ENCODE peak calls at places on chromosome 6, in four cellular contexts. I, Z, H and B are unnamed samples.

GRCh38 chr6:107564223-107564855 is 74.4 kb downstream of the SOBP start:
- DNase-seq in I (no peak), Z (no peak), H (no peak), B (no peak)

GRCh38 chr6:20024979-20025378 is 187.3 kb downstream of the MBOAT1 start:
- DNase-seq in I (no peak), Z (no peak), H (no peak), B (no peak)

GRCh38 chr6:25389501-25389900 is 110.3 kb downstream of the CARMIL1 start:
- DNase-seq in I (no peak), Z (peak; percentile 84), H (no peak), B (no peak)

GRCh38 chr6:105042648-105043047 is 85.7 kb downstream of the LIN28B start:
- DNase-seq in I (no peak), Z (no peak), H (no peak), B (no peak)

GRCh38 chr6:76697585-76697984 is 625.1 kb upstream of the IMPG1 start:
- DNase-seq in I (peak; percentile 86), Z (peak; percentile 22), H (no peak), B (no peak)

GRCh38 chr6:41197234-41197633 is 3.7 kb downstream of the TREML2 start:
- DNase-seq in I (no peak), Z (no peak), H (no peak), B (no peak)

GRCh38 chr6:150641398-150642139 is 41.9 kb downstream of the PLEKHG1 start:
- DNase-seq in I (no peak), Z (peak; percentile 8), H (no peak), B (no peak)

GRCh38 chr6:48134246-48134645 is 23.2 kb upstream of the PTCHD4 start:
- DNase-seq in I (no peak), Z (no peak), H (no peak), B (no peak)

GRCh38 chr6:22041797-22042489 is 254.9 kb downstream of the PRL start:
- DNase-seq in I (no peak), Z (peak; percentile 85), H (no peak), B (no peak)

GRCh38 chr6:19399406-19399805 is 437.8 kb upstream of the ID4 start:
- DNase-seq in I (no peak), Z (peak; percentile 57), H (peak; percentile 93), B (peak; percentile 6)

GRCh38 chr6:158496700-158497099 is 63.2 kb upstream of the TMEM181 start:
- DNase-seq in I (peak; percentile 18), Z (no peak), H (peak; percentile 53), B (no peak)

GRCh38 chr6:130320908-130321307 is 44.9 kb upstream of the TMEM200A start:
- DNase-seq in I (no peak), Z (peak; percentile 30), H (no peak), B (no peak)

GRCh38 chr6:47126647-47127339 is 84.7 kb upstream of the ADGRF1 start:
- DNase-seq in I (peak; percentile 74), Z (no peak), H (peak; percentile 37), B (peak; percentile 51)

GRCh38 chr6:140394141-140394540 is 1019.7 kb upstream of the CITED2 start:
- DNase-seq in I (no peak), Z (no peak), H (no peak), B (no peak)

GRCh38 chr6:169145991-169146501 is 107.6 kb downstream of the THBS2 start:
- DNase-seq in I (no peak), Z (peak; percentile 26), H (no peak), B (no peak)

GRCh38 chr6:166307082-166307980 is 861 bp downstream of the PRR18 start:
- DNase-seq in I (peak; percentile 64), Z (peak; percentile 39), H (peak; percentile 42), B (no peak)

GRCh38 chr6:150752409-150752808 is 113.1 kb upstream of the MTHFD1L start:
- DNase-seq in I (no peak), Z (no peak), H (no peak), B (no peak)

GRCh38 chr6:7256785-7257184 is 56.2 kb downstream of the SSR1 start:
- DNase-seq in I (no peak), Z (no peak), H (no peak), B (no peak)

GRCh38 chr6:111263837-111264236 is 176.5 kb downstream of the SLC16A10 start:
- DNase-seq in I (no peak), Z (peak; percentile 89), H (no peak), B (no peak)

GRCh38 chr6:27720607-27721580 is 191.3 kb downstream of the OR2B2 start:
- DNase-seq in I (peak; percentile 94), Z (peak; percentile 16), H (no peak), B (no peak)

GRCh38 chr6:130473886-130474285 is 108.1 kb downstream of the TMEM200A start:
- DNase-seq in I (no peak), Z (peak; percentile 94), H (no peak), B (no peak)

GRCh38 chr6:143929975-143930374 is 65.7 kb downstream of the ZC2HC1B start:
- DNase-seq in I (no peak), Z (no peak), H (no peak), B (no peak)

GRCh38 chr6:71383891-71384489 is 95.4 kb downstream of the OGFRL1 start:
- DNase-seq in I (peak; percentile 42), Z (peak; percentile 67), H (peak; percentile 19), B (no peak)

GRCh38 chr6:169970306-169970988 is 219.0 kb downstream of the ERMARD start:
- DNase-seq in I (peak; percentile 38), Z (no peak), H (no peak), B (no peak)

GRCh38 chr6:166678426-166678825 is 51.4 kb upstream of the RPS6KA2 start:
- DNase-seq in I (peak; percentile 28), Z (no peak), H (no peak), B (peak; percentile 91)

GRCh38 chr6:41286544-41287346 is at the start of gene TREM1:
- DNase-seq in I (peak; percentile 63), Z (peak; percentile 87), H (no peak), B (no peak)

GRCh38 chr6:33453361-33454008 is 891 bp upstream of the ZBTB9 start:
- DNase-seq in I (no peak), Z (peak; percentile 28), H (no peak), B (no peak)

GRCh38 chr6:170089937-170090335 is 200.9 kb downstream of the DLL1 start:
- DNase-seq in I (no peak), Z (no peak), H (no peak), B (peak; percentile 1)

GRCh38 chr6:9064156-9064555 is 628.8 kb upstream of the SLC35B3 start:
- DNase-seq in I (no peak), Z (no peak), H (no peak), B (no peak)

GRCh38 chr6:125279961-125280360 is 21.8 kb downstream of the HDDC2 start:
- DNase-seq in I (no peak), Z (no peak), H (no peak), B (no peak)

GRCh38 chr6:144460224-144461095 is 175.3 kb downstream of the UTRN start:
- DNase-seq in I (no peak), Z (no peak), H (no peak), B (no peak)

GRCh38 chr6:113971786-113972185 is 838 bp upstream of the HDAC2 start:
- DNase-seq in I (no peak), Z (peak; percentile 45), H (no peak), B (no peak)

GRCh38 chr6:334536-334935 is 42.2 kb downstream of the DUSP22 start:
- DNase-seq in I (no peak), Z (no peak), H (no peak), B (no peak)

GRCh38 chr6:141830530-141830929 is 302.2 kb upstream of the GJE1 start:
- DNase-seq in I (no peak), Z (no peak), H (no peak), B (no peak)
- H3K27ac ChIP-seq in I (no peak overlapping the region), Z (no peak overlapping the region), H (no peak overlapping the region), B (no peak overlapping the region)

GRCh38 chr6:122461885-122462284 is 9.7 kb downstream of the SERINC1 start:
- DNase-seq in I (no peak), Z (no peak), H (no peak), B (no peak)
- H3K4me1 ChIP-seq in I (peaks cover 3% of the 10 kb centered on the region), Z (no peaks in the 10 kb centered on the region), H (peaks cover 30% of the 10 kb centered on the region), B (peaks cover 61% of the 10 kb centered on the region)

GRCh38 chr6:31689249-31690110 is 8.6 kb upstream of the LY6G5C start:
- DNase-seq in I (peak; percentile 41), Z (peak; percentile 25), H (no peak), B (no peak)
- H3K27ac ChIP-seq in I (no peak overlapping the region), Z (no peak overlapping the region), H (no peak overlapping the region), B (no peak overlapping the region)

DNA sequence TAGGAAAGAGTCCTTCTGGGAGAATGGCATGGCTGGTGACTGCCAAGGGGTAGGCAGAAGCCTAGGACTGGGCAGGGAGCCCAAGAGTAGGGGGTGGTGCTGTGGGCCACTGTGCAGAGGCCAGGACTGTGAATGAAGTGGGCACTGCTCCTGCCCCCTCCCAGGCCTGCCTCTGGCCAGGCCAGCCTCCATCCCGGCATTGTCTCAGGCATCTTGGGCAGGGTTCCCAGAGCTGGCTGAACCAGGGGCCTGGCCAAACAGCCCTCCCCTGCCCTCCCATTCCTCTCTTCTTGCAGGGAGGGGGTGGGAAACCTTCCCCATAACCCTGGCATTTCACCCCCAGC is 81.6 kb downstream of the MRPL14 start:
- DNase-seq in I (no peak), Z (no peak), H (peak; percentile 99), B (no peak)
- H3K4me1 ChIP-seq in I (peaks cover 23% of the 10 kb centered on the region), Z (peaks cover 62% of the 10 kb centered on the region), H (peaks cover 11% of the 10 kb centered on the region), B (peaks cover 30% of the 10 kb centered on the region)

DNA sequence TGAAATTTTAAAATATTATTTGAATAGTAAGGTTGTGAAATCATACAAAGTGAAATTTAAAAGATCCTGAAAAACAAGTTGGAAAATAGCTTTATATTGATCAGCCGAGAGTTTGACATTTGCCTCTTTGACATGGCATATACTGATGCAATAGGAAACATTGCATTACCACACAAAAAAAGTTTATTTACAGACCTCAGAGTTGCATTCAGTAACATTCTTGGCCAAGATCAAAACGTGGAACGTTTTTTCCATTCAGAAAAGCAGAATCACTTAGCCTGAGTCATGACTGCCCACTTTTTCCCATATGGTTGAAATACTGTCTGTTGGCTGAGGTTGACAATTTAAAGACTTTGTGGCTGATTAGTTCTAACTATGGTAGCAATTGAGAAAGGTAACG is 55.1 kb upstream of the BACH2 start:
- DNase-seq in I (no peak), Z (peak; percentile 61), H (no peak), B (no peak)
- H3K27ac ChIP-seq in I (no peak overlapping the region), Z (no peak overlapping the region), H (no peak overlapping the region), B (no peak overlapping the region)

GRCh38 chr6:29764422-29765196 is 41.4 kb downstream of the HLA-F start:
- DNase-seq in I (no peak), Z (peak; percentile 57), H (no peak), B (no peak)
- H3K4me1 ChIP-seq in I (peaks cover 1% of the 10 kb centered on the region), Z (peaks cover 34% of the 10 kb centered on the region), H (no peaks in the 10 kb centered on the region), B (no peaks in the 10 kb centered on the region)

GRCh38 chr6:133277895-133278545 is 36.9 kb downstream of the EYA4 start:
- DNase-seq in I (peak; percentile 4), Z (no peak), H (no peak), B (no peak)

GRCh38 chr6:133277228-133277894 is 36.2 kb downstream of the EYA4 start:
- DNase-seq in I (no peak), Z (no peak), H (no peak), B (no peak)

GRCh38 chr6:133274813-133275212 is 33.7 kb downstream of the EYA4 start:
- DNase-seq in I (no peak), Z (no peak), H (no peak), B (no peak)
- H3K27ac ChIP-seq in I (no peak overlapping the region), Z (no peak overlapping the region), H (no peak overlapping the region), B (no peak overlapping the region)